ENCODE peak calls at places on chromosomes 6 and 20, in four cellular contexts. One of them, this sample, is unnamed.

GRCh38 chr6:70811788-70812187 is 144.1 kb downstream of the SMAP1 start:
- DNase-seq in activated CD4-positive, alpha-beta T cell treated with anti-CD3 and anti-CD28 coated beads for 1 hour: no peak
- DNase-seq in hippocampal formation: no peak
- DNase-seq in T-cell: no peak
- DNase-seq in this sample: peak; percentile 1

GRCh38 chr6:125748534-125749111 is 809 bp upstream of the HEY2 start:
- DNase-seq in T-cell: peak; percentile 3
- DNase-seq in hippocampal formation: no peak
- DNase-seq in activated CD4-positive, alpha-beta T cell treated with anti-CD3 and anti-CD28 coated beads for 1 hour: no peak
- DNase-seq in this sample: peak; percentile 21

GRCh38 chr6:15754035-15754705 is 91.3 kb upstream of the DTNBP1 start:
- DNase-seq in hippocampal formation: no peak
- DNase-seq in activated CD4-positive, alpha-beta T cell treated with anti-CD3 and anti-CD28 coated beads for 1 hour: no peak
- DNase-seq in T-cell: no peak
- DNase-seq in this sample: peak; percentile 90

GRCh38 chr6:122558027-122558426 is 52.2 kb upstream of the PKIB start:
- DNase-seq in activated CD4-positive, alpha-beta T cell treated with anti-CD3 and anti-CD28 coated beads for 1 hour: no peak
- DNase-seq in hippocampal formation: no peak
- DNase-seq in T-cell: no peak
- DNase-seq in this sample: no peak

GRCh38 chr20:7355056-7355455 is 585.2 kb downstream of the HAO1 start:
- DNase-seq in hippocampal formation: no peak
- DNase-seq in activated CD4-positive, alpha-beta T cell treated with anti-CD3 and anti-CD28 coated beads for 1 hour: no peak
- DNase-seq in T-cell: no peak
- DNase-seq in this sample: no peak

GRCh38 chr20:41245086-41245707 is 72.3 kb downstream of the ZHX3 start:
- DNase-seq in hippocampal formation: peak; percentile 32
- DNase-seq in activated CD4-positive, alpha-beta T cell treated with anti-CD3 and anti-CD28 coated beads for 1 hour: no peak
- DNase-seq in T-cell: no peak
- DNase-seq in this sample: no peak

GRCh38 chr20:12276011-12276673 is 358.4 kb downstream of the BTBD3 start:
- DNase-seq in activated CD4-positive, alpha-beta T cell treated with anti-CD3 and anti-CD28 coated beads for 1 hour: no peak
- DNase-seq in hippocampal formation: no peak
- DNase-seq in T-cell: no peak
- DNase-seq in this sample: no peak

GRCh38 chr6:27940766-27941165 is 16.3 kb upstream of the OR2B6 start:
- DNase-seq in hippocampal formation: no peak
- DNase-seq in T-cell: no peak
- DNase-seq in activated CD4-positive, alpha-beta T cell treated with anti-CD3 and anti-CD28 coated beads for 1 hour: no peak
- DNase-seq in this sample: no peak

GRCh38 chr20:62692176-62692575 is 16.5 kb upstream of the NTSR1 start:
- DNase-seq in activated CD4-positive, alpha-beta T cell treated with anti-CD3 and anti-CD28 coated beads for 1 hour: no peak
- DNase-seq in T-cell: no peak
- DNase-seq in hippocampal formation: peak; percentile 13
- DNase-seq in this sample: no peak

GRCh38 chr6:52843600-52843999 is 3.0 kb upstream of the GSTA5 start:
- DNase-seq in hippocampal formation: no peak
- DNase-seq in activated CD4-positive, alpha-beta T cell treated with anti-CD3 and anti-CD28 coated beads for 1 hour: no peak
- DNase-seq in T-cell: no peak
- DNase-seq in this sample: no peak

GRCh38 chr6:123402052-123402451 is 234.7 kb downstream of the TRDN start:
- DNase-seq in T-cell: no peak
- DNase-seq in hippocampal formation: no peak
- DNase-seq in activated CD4-positive, alpha-beta T cell treated with anti-CD3 and anti-CD28 coated beads for 1 hour: no peak
- DNase-seq in this sample: no peak

GRCh38 chr20:61307686-61308085 is 55.6 kb downstream of the CDH4 start:
- DNase-seq in hippocampal formation: no peak
- DNase-seq in activated CD4-positive, alpha-beta T cell treated with anti-CD3 and anti-CD28 coated beads for 1 hour: no peak
- DNase-seq in T-cell: no peak
- DNase-seq in this sample: no peak

GRCh38 chr6:20126789-20127653 is 85.2 kb downstream of the MBOAT1 start:
- DNase-seq in T-cell: peak; percentile 48
- DNase-seq in activated CD4-positive, alpha-beta T cell treated with anti-CD3 and anti-CD28 coated beads for 1 hour: peak; percentile 37
- DNase-seq in hippocampal formation: peak; percentile 40
- DNase-seq in this sample: peak; percentile 50

GRCh38 chr6:107488875-107489635 is 862 bp upstream of the SOBP start:
- DNase-seq in T-cell: no peak
- DNase-seq in activated CD4-positive, alpha-beta T cell treated with anti-CD3 and anti-CD28 coated beads for 1 hour: no peak
- DNase-seq in hippocampal formation: peak; percentile 45
- DNase-seq in this sample: peak; percentile 36

GRCh38 chr6:21593412-21593926 is at the start of gene SOX4:
- DNase-seq in hippocampal formation: peak; percentile 86
- DNase-seq in activated CD4-positive, alpha-beta T cell treated with anti-CD3 and anti-CD28 coated beads for 1 hour: peak; percentile 26
- DNase-seq in T-cell: peak; percentile 72
- DNase-seq in this sample: peak; percentile 97

GRCh38 chr6:110331816-110332215 is 26.3 kb downstream of the METTL24 start:
- DNase-seq in T-cell: no peak
- DNase-seq in hippocampal formation: no peak
- DNase-seq in activated CD4-positive, alpha-beta T cell treated with anti-CD3 and anti-CD28 coated beads for 1 hour: no peak
- DNase-seq in this sample: no peak

This sample was measured in EL.